ENCODE peak calls at places on chromosomes 13 and 19, in seven cellular contexts. One of them, this sample, is unnamed.

GRCh38 chr19:41626877-41627276 is at the start of gene CEACAM4:
- DNase-seq in K562: no peak
- DNase-seq in HCT116: no peak
- DNase-seq in GM12878: no peak
- DNase-seq in SK-N-SH: no peak
- DNase-seq in HepG2: no peak
- DNase-seq in H1: no peak
- DNase-seq in this sample: no peak

GRCh38 chr13:97295279-97296182 is 73.4 kb downstream of the MBNL2 start:
- DNase-seq in HCT116: no peak
- DNase-seq in K562: no peak
- DNase-seq in SK-N-SH: no peak
- DNase-seq in GM12878: no peak
- DNase-seq in HepG2: no peak
- DNase-seq in H1: no peak
- DNase-seq in this sample: no peak

GRCh38 chr13:50631041-50631440 is 212.5 kb downstream of the DLEU7 start:
- DNase-seq in HCT116: no peak
- DNase-seq in K562: no peak
- DNase-seq in HepG2: no peak
- DNase-seq in H1: no peak
- DNase-seq in SK-N-SH: no peak
- DNase-seq in GM12878: no peak
- DNase-seq in this sample: no peak

GRCh38 chr19:58393725-58394033 is 1.8 kb upstream of the RNF225 start:
- DNase-seq in HCT116: no peak
- DNase-seq in HepG2: no peak
- DNase-seq in GM12878: no peak
- DNase-seq in K562: no peak
- DNase-seq in H1: no peak
- DNase-seq in SK-N-SH: no peak
- DNase-seq in this sample: no peak

GRCh38 chr13:99496322-99497142 is 4.7 kb upstream of the TM9SF2 start:
- DNase-seq in GM12878: peak
- DNase-seq in K562: peak
- DNase-seq in HepG2: peak
- DNase-seq in H1: no peak
- DNase-seq in HCT116: peak
- DNase-seq in SK-N-SH: no peak
- DNase-seq in this sample: no peak

GRCh38 chr19:8631425-8631819 is 989 bp downstream of the NFILZ start:
- DNase-seq in HepG2: peak
- DNase-seq in K562: no peak
- DNase-seq in HCT116: no peak
- DNase-seq in H1: no peak
- DNase-seq in SK-N-SH: no peak
- DNase-seq in GM12878: no peak
- DNase-seq in this sample: no peak

GRCh38 chr13:85366759-85367417 is 432.3 kb downstream of the SLITRK6 start:
- DNase-seq in H1: no peak
- DNase-seq in HCT116: no peak
- DNase-seq in SK-N-SH: no peak
- DNase-seq in GM12878: no peak
- DNase-seq in K562: no peak
- DNase-seq in HepG2: no peak
- DNase-seq in this sample: no peak

GRCh38 chr13:113146750-113147149 is 11.7 kb upstream of the PROZ start:
- DNase-seq in H1: no peak
- DNase-seq in GM12878: no peak
- DNase-seq in HCT116: no peak
- DNase-seq in SK-N-SH: no peak
- DNase-seq in K562: no peak
- DNase-seq in HepG2: no peak
- DNase-seq in this sample: no peak

GRCh38 chr19:49453757-49454248 is 778 bp downstream of the ALDH16A1 start:
- DNase-seq in HepG2: no peak
- DNase-seq in H1: no peak
- DNase-seq in SK-N-SH: no peak
- DNase-seq in K562: no peak
- DNase-seq in HCT116: no peak
- DNase-seq in GM12878: no peak
- DNase-seq in this sample: no peak

GRCh38 chr13:34156841-34157365 is 339.0 kb downstream of the RFC3 start:
- DNase-seq in GM12878: peak
- DNase-seq in HCT116: peak
- DNase-seq in H1: no peak
- DNase-seq in SK-N-SH: no peak
- DNase-seq in K562: peak
- DNase-seq in HepG2: peak
- DNase-seq in this sample: no peak

GRCh38 chr19:14149509-14149994 is 13.2 kb upstream of the ASF1B start:
- DNase-seq in SK-N-SH: peak
- DNase-seq in GM12878: no peak
- DNase-seq in HepG2: no peak
- DNase-seq in K562: no peak
- DNase-seq in H1: no peak
- DNase-seq in HCT116: no peak
- DNase-seq in this sample: no peak

GRCh38 chr13:34886476-34886875 is 55.6 kb upstream of the NBEA start:
- DNase-seq in SK-N-SH: no peak
- DNase-seq in GM12878: no peak
- DNase-seq in H1: no peak
- DNase-seq in HCT116: no peak
- DNase-seq in HepG2: no peak
- DNase-seq in K562: no peak
- DNase-seq in this sample: no peak

GRCh38 chr13:47190696-47191095 is 293.8 kb upstream of the HTR2A start:
- DNase-seq in GM12878: no peak
- DNase-seq in K562: no peak
- DNase-seq in H1: no peak
- DNase-seq in HepG2: no peak
- DNase-seq in HCT116: no peak
- DNase-seq in SK-N-SH: no peak
- DNase-seq in this sample: no peak

GRCh38 chr19:13069415-13070369 is 33.0 kb downstream of the LYL1 start:
- DNase-seq in HCT116: no peak
- DNase-seq in HepG2: no peak
- DNase-seq in K562: peak
- DNase-seq in GM12878: no peak
- DNase-seq in H1: no peak
- DNase-seq in SK-N-SH: peak
- DNase-seq in this sample: no peak

GRCh38 chr13:109159650-109160309 is 530.4 kb downstream of the MYO16 start:
- DNase-seq in SK-N-SH: peak
- DNase-seq in HCT116: no peak
- DNase-seq in H1: no peak
- DNase-seq in K562: no peak
- DNase-seq in GM12878: no peak
- DNase-seq in HepG2: no peak
- DNase-seq in this sample: no peak

GRCh38 chr13:51674276-51674675 is 90.0 kb downstream of the WDFY2 start:
- DNase-seq in HepG2: no peak
- DNase-seq in H1: no peak
- DNase-seq in HCT116: peak
- DNase-seq in SK-N-SH: no peak
- DNase-seq in K562: no peak
- DNase-seq in GM12878: no peak
- DNase-seq in this sample: peak

GRCh38 chr13:30153871-30154426 is 153.4 kb downstream of the KATNAL1 start:
- DNase-seq in HepG2: no peak
- DNase-seq in GM12878: no peak
- DNase-seq in K562: no peak
- DNase-seq in SK-N-SH: no peak
- DNase-seq in HCT116: no peak
- DNase-seq in H1: no peak
- DNase-seq in this sample: no peak

GRCh38 chr13:106385669-106386068 is 149.8 kb downstream of the EFNB2 start:
- DNase-seq in HepG2: no peak
- DNase-seq in HCT116: no peak
- DNase-seq in K562: no peak
- DNase-seq in GM12878: no peak
- DNase-seq in H1: no peak
- DNase-seq in SK-N-SH: no peak
- DNase-seq in this sample: no peak

DNA sequence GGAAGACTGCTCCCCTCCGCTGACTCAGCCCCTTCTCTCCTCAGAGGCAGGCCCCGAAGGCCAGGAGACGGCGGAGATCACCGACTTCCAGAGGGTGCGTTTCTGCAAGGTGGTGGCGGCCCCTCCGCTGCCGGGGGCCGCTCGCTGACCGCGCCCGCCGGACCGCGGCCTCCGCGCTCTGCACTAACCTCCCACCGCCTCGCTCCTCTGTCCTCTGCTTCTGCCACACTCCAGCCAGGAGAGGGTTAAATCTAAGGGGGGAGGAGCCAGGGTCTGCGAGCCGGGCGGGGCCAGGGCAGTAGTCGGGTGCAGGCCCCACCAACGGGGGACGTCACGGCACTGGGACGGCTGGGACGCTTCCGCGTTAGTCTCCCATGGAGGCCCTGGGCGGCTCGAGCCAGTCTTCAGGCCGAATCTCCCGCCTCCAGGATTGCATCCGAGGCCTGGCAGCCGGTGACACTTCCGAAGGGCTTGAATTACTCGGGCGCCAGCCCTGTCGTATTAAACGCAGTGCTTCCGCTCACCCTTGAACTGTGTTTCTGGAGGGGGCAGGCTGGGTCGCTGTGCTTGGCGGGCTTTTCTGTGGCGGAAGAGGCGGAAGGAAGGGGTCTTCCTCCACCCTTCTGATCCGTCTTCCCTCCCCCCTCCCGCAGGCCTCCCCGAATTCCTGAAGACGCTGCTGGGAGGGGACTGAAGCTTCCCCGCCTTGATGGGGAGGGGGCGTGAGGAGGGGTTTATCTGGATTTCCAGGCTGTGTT is 1.2 kb upstream of the INAFM1 start:
- DNase-seq in HCT116: peak
- DNase-seq in HepG2: peak
- DNase-seq in H1: peak
- DNase-seq in SK-N-SH: peak
- DNase-seq in K562: peak
- DNase-seq in GM12878: no peak
- DNase-seq in this sample: peak
- TF ChIP-seq JUND in HCT116: no peak
- TF ChIP-seq JUND in HepG2: peak
- TF ChIP-seq JUND in H1: no peak
- TF ChIP-seq JUND in SK-N-SH: no peak
- TF ChIP-seq JUND in K562: no peak
- TF ChIP-seq JUND in GM12878: peak
- TF ChIP-seq JUND in this sample: no peak

DNA sequence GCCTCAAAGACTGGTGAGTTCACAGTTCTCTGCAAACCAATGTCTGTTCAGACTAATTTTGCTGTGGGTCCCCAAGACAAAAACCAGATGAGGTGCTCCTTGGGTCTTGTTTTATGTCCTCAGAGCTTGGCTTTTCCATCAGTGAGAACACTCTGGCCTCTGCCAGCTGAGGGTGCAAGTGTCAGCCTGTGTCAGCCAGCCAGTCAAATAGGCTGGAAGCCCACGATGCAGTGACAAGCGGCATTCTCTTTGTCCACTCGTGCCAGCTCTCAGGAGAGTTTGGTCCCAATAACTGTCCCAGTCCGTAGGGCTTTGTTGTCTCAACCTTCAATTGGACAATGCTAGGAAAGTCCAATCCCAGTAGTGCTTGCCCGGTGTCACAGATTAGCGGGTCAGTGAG is 9.4 kb upstream of the AKT2 start:
- DNase-seq in SK-N-SH: no peak
- DNase-seq in HCT116: no peak
- DNase-seq in H1: no peak
- DNase-seq in K562: no peak
- DNase-seq in HepG2: no peak
- DNase-seq in GM12878: no peak
- DNase-seq in this sample: no peak
- TF ChIP-seq JUND in SK-N-SH: no peak
- TF ChIP-seq JUND in HCT116: no peak
- TF ChIP-seq JUND in H1: no peak
- TF ChIP-seq JUND in K562: no peak
- TF ChIP-seq JUND in HepG2: no peak
- TF ChIP-seq JUND in GM12878: no peak
- TF ChIP-seq JUND in this sample: no peak

DNA sequence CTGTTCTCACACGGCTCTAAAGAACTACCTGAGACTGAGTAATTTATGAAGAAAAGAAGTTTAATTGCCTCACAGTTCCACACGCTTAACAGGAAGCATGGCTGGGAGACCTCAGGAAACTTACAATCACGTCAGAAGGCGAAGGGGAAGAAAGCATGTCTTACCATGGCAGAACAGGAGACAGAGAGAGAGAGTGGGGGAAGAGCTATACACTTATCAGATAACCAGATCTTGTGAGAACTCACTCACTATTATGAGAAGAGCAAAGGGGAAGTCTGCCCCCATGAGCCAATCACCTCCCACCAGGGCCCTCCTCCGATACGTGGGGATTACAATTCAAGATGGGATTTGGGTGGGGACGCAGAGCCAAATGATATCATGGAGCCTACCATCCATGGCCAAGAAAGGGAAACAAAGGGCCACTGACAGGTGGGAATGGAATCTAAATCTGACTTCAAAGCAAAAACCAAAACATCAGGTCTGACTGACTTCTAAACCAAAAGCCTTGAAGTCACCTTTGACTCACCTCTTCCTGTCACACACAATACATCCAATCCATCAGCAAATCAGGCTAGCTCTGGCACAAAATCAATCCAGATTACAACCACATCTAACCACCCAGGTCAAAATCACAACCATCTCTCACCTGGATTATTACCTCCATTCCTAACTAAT is 189.7 kb downstream of the ENOX1 start:
- DNase-seq in HepG2: no peak
- DNase-seq in HCT116: no peak
- DNase-seq in GM12878: no peak
- DNase-seq in H1: no peak
- DNase-seq in SK-N-SH: no peak
- DNase-seq in K562: no peak
- DNase-seq in this sample: no peak
- TF ChIP-seq JUND in HepG2: no peak
- TF ChIP-seq JUND in HCT116: no peak
- TF ChIP-seq JUND in GM12878: no peak
- TF ChIP-seq JUND in H1: no peak
- TF ChIP-seq JUND in SK-N-SH: no peak
- TF ChIP-seq JUND in K562: no peak
- TF ChIP-seq JUND in this sample: no peak

GRCh38 chr19:39240421-39240820 is 4.4 kb downstream of the IFNL3 start:
- DNase-seq in SK-N-SH: no peak
- DNase-seq in HepG2: no peak
- DNase-seq in H1: no peak
- DNase-seq in K562: no peak
- DNase-seq in HCT116: no peak
- DNase-seq in GM12878: no peak
- DNase-seq in this sample: no peak

GRCh38 chr19:39236527-39236926 is 8.3 kb downstream of the IFNL3 start:
- DNase-seq in K562: no peak
- DNase-seq in HCT116: no peak
- DNase-seq in SK-N-SH: no peak
- DNase-seq in H1: no peak
- DNase-seq in GM12878: no peak
- DNase-seq in HepG2: no peak
- DNase-seq in this sample: no peak

GRCh38 chr19:39238209-39238608 is 6.6 kb downstream of the IFNL3 start:
- DNase-seq in GM12878: no peak
- DNase-seq in H1: no peak
- DNase-seq in K562: no peak
- DNase-seq in SK-N-SH: no peak
- DNase-seq in HCT116: no peak
- DNase-seq in HepG2: no peak
- DNase-seq in this sample: no peak

GRCh38 chr19:39238944-39239343 is 5.9 kb downstream of the IFNL3 start:
- DNase-seq in K562: no peak
- DNase-seq in HCT116: no peak
- DNase-seq in H1: no peak
- DNase-seq in SK-N-SH: no peak
- DNase-seq in HepG2: no peak
- DNase-seq in GM12878: no peak
- DNase-seq in this sample: no peak

GRCh38 chr19:39237200-39238184 is 7.3 kb downstream of the IFNL3 start:
- DNase-seq in H1: no peak
- DNase-seq in SK-N-SH: no peak
- DNase-seq in GM12878: peak
- DNase-seq in HCT116: peak
- DNase-seq in HepG2: peak
- DNase-seq in K562: peak
- DNase-seq in this sample: peak
- TF ChIP-seq JUND in H1: no peak
- TF ChIP-seq JUND in SK-N-SH: no peak
- TF ChIP-seq JUND in GM12878: no peak
- TF ChIP-seq JUND in HCT116: no peak
- TF ChIP-seq JUND in HepG2: no peak
- TF ChIP-seq JUND in K562: no peak
- TF ChIP-seq JUND in this sample: no peak

This sample was measured in T47D.